ENCODE peak calls at places on chromosomes 4 and X, in four cellular contexts. X is CD4-positive, alpha-beta memory T cell; V is activated CD8-positive, alpha-beta memory T cell treated with anti-CD3 and anti-CD28 coated beads for 48 hours; J is omental fat pad. B is an unnamed sample.

GRCh38 chrX:2824886-2825285 is 3.8 kb upstream of the GYG2 start:
- DNase-seq in V (no peak), J (no peak), X (no peak), B (no peak)

GRCh38 chrX:19046343-19047215 is 62.7 kb upstream of the PHKA2 start:
- DNase-seq in X (no peak), V (no peak), J (no peak), B (no peak)

GRCh38 chr4:86250006-86250405 is 109.8 kb downstream of the MAPK10 start:
- DNase-seq in V (no peak), X (no peak), J (no peak), B (no peak)

GRCh38 chr4:100949350-100949935 is 397.9 kb downstream of the PPP3CA start:
- DNase-seq in V (no peak), X (no peak), J (no peak), B (no peak)

GRCh38 chrX:134512566-134512965 is 52.6 kb downstream of the HPRT1 start:
- DNase-seq in J (no peak), V (no peak), X (no peak), B (no peak)

GRCh38 chr4:54015421-54016065 is 48.9 kb downstream of the CHIC2 start:
- DNase-seq in V (no peak), X (no peak), J (no peak), B (no peak)

GRCh38 chr4:44046491-44046890 is 402.1 kb downstream of the KCTD8 start:
- DNase-seq in V (no peak), X (no peak), J (no peak), B (no peak)

GRCh38 chr4:182188622-182189021 is 54.6 kb upstream of the TENM3 start:
- DNase-seq in V (no peak), J (no peak), X (no peak), B (no peak)

GRCh38 chr4:8391972-8392371 is 48.6 kb downstream of the ACOX3 start:
- DNase-seq in J (no peak), X (no peak), V (no peak), B (peak)

GRCh38 chrX:87710580-87710979 is 193.0 kb downstream of the KLHL4 start:
- DNase-seq in V (no peak), X (no peak), J (no peak), B (no peak)

GRCh38 chr4:114378306-114378903 is 220.2 kb upstream of the UGT8 start:
- DNase-seq in X (no peak), J (no peak), V (no peak), B (no peak)

B was measured in midbrain.